ENCODE peak calls at places on chromosomes 7 and 10, in four cellular contexts. One of them, this sample, is unnamed.

GRCh38 chr10:122056431-122057094 is 67.6 kb downstream of the TACC2 start:
- DNase-seq in right lobe of liver: no peak
- DNase-seq in activated CD8-positive, alpha-beta memory T cell treated with anti-CD3 and anti-CD28 coated beads, Interleukin-2, amount 50 U/mL, for 4 hours: no peak
- DNase-seq in left ventricle myocardium inferior: no peak
- DNase-seq in this sample: no peak

GRCh38 chr7:145543245-145543644 is 573.4 kb upstream of the CNTNAP2 start:
- DNase-seq in activated CD8-positive, alpha-beta memory T cell treated with anti-CD3 and anti-CD28 coated beads, Interleukin-2, amount 50 U/mL, for 4 hours: no peak
- DNase-seq in left ventricle myocardium inferior: no peak
- DNase-seq in right lobe of liver: no peak
- DNase-seq in this sample: no peak

GRCh38 chr7:13179775-13180448 is 492.5 kb downstream of the ARL4A start:
- DNase-seq in activated CD8-positive, alpha-beta memory T cell treated with anti-CD3 and anti-CD28 coated beads, Interleukin-2, amount 50 U/mL, for 4 hours: no peak
- DNase-seq in right lobe of liver: no peak
- DNase-seq in left ventricle myocardium inferior: no peak
- DNase-seq in this sample: no peak

GRCh38 chr7:47491637-47492036 is 90.3 kb downstream of the TNS3 start:
- DNase-seq in left ventricle myocardium inferior: no peak
- DNase-seq in right lobe of liver: no peak
- DNase-seq in activated CD8-positive, alpha-beta memory T cell treated with anti-CD3 and anti-CD28 coated beads, Interleukin-2, amount 50 U/mL, for 4 hours: no peak
- DNase-seq in this sample: no peak

GRCh38 chr10:78408671-78409472 is 375.2 kb downstream of the RPS24 start:
- DNase-seq in left ventricle myocardium inferior: peak; percentile 87
- DNase-seq in right lobe of liver: peak; percentile 78
- DNase-seq in activated CD8-positive, alpha-beta memory T cell treated with anti-CD3 and anti-CD28 coated beads, Interleukin-2, amount 50 U/mL, for 4 hours: no peak
- DNase-seq in this sample: peak; percentile 89

GRCh38 chr10:15863733-15864132 is 3.4 kb upstream of the MINDY3 start:
- DNase-seq in activated CD8-positive, alpha-beta memory T cell treated with anti-CD3 and anti-CD28 coated beads, Interleukin-2, amount 50 U/mL, for 4 hours: no peak
- DNase-seq in left ventricle myocardium inferior: no peak
- DNase-seq in right lobe of liver: no peak
- DNase-seq in this sample: no peak

GRCh38 chr10:86365346-86366032 is 1.1 kb downstream of the GRID1 start:
- DNase-seq in left ventricle myocardium inferior: no peak
- DNase-seq in activated CD8-positive, alpha-beta memory T cell treated with anti-CD3 and anti-CD28 coated beads, Interleukin-2, amount 50 U/mL, for 4 hours: peak; percentile 11
- DNase-seq in right lobe of liver: peak; percentile 42
- DNase-seq in this sample: no peak

GRCh38 chr10:653991-654646 is 35.3 kb downstream of the DIP2C start:
- DNase-seq in right lobe of liver: no peak
- DNase-seq in left ventricle myocardium inferior: no peak
- DNase-seq in activated CD8-positive, alpha-beta memory T cell treated with anti-CD3 and anti-CD28 coated beads, Interleukin-2, amount 50 U/mL, for 4 hours: no peak
- DNase-seq in this sample: no peak

GRCh38 chr7:29135851-29136250 is 10.5 kb downstream of the CPVL start:
- DNase-seq in right lobe of liver: no peak
- DNase-seq in left ventricle myocardium inferior: no peak
- DNase-seq in activated CD8-positive, alpha-beta memory T cell treated with anti-CD3 and anti-CD28 coated beads, Interleukin-2, amount 50 U/mL, for 4 hours: no peak
- DNase-seq in this sample: no peak

GRCh38 chr7:1531979-1532455 is 1.5 kb downstream of the MAFK start:
- DNase-seq in left ventricle myocardium inferior: no peak
- DNase-seq in right lobe of liver: peak; percentile 48
- DNase-seq in activated CD8-positive, alpha-beta memory T cell treated with anti-CD3 and anti-CD28 coated beads, Interleukin-2, amount 50 U/mL, for 4 hours: no peak
- DNase-seq in this sample: no peak

GRCh38 chr7:153413199-153413539 is 639.0 kb upstream of the DPP6 start:
- DNase-seq in left ventricle myocardium inferior: no peak
- DNase-seq in activated CD8-positive, alpha-beta memory T cell treated with anti-CD3 and anti-CD28 coated beads, Interleukin-2, amount 50 U/mL, for 4 hours: no peak
- DNase-seq in right lobe of liver: no peak
- DNase-seq in this sample: no peak

GRCh38 chr7:151795168-151795754 is 81.7 kb downstream of the PRKAG2 start:
- DNase-seq in left ventricle myocardium inferior: peak; percentile 7
- DNase-seq in right lobe of liver: no peak
- DNase-seq in activated CD8-positive, alpha-beta memory T cell treated with anti-CD3 and anti-CD28 coated beads, Interleukin-2, amount 50 U/mL, for 4 hours: peak; percentile 56
- DNase-seq in this sample: no peak

GRCh38 chr10:124534821-124535601 is 73.4 kb downstream of the LHPP start:
- DNase-seq in left ventricle myocardium inferior: no peak
- DNase-seq in activated CD8-positive, alpha-beta memory T cell treated with anti-CD3 and anti-CD28 coated beads, Interleukin-2, amount 50 U/mL, for 4 hours: no peak
- DNase-seq in right lobe of liver: no peak
- DNase-seq in this sample: peak; percentile 22

This sample was measured in Right ventricle myocardium inferior.